ENCODE peak calls at places on chromosomes 3 and 15, in seven cellular contexts. V, Q, L, Y, R, O and I are unnamed samples.
A peak's percentile ranks its signal among the peaks of the same experiment; 100 is the strongest.

GRCh38 chr3:119326976-119327375 is 32.8 kb downstream of the ARHGAP31 start:
- DNase-seq in V (no peak), R (no peak), Q (no peak), Y (no peak), O (no peak), L (no peak), I (no peak)

GRCh38 chr3:193630005-193630404 is 37.0 kb downstream of the OPA1 start:
- DNase-seq in O (no peak), Q (no peak), Y (no peak), R (no peak), L (no peak), V (no peak), I (no peak)

GRCh38 chr15:56225520-56225919 is 18.2 kb downstream of the RFX7 start:
- DNase-seq in V (no peak), R (no peak), Y (no peak), Q (no peak), L (no peak), O (no peak), I (no peak)

GRCh38 chr3:133361435-133361834 is 38.4 kb upstream of the BFSP2 start:
- DNase-seq in Y (no peak), V (no peak), L (no peak), R (no peak), O (no peak), Q (no peak), I (no peak)

GRCh38 chr3:126758019-126758418 is 54.0 kb downstream of the CHCHD6 start:
- DNase-seq in L (no peak), R (no peak), V (no peak), Q (no peak), O (no peak), Y (no peak), I (no peak)

GRCh38 chr3:194871143-194871863 is 185.6 kb downstream of the FAM43A start:
- DNase-seq in R (peak; percentile 64), Y (no peak), V (peak; percentile 78), O (no peak), Q (peak; percentile 69), L (peak; percentile 94), I (peak; percentile 76)

GRCh38 chr15:101431301-101431700 is 58.2 kb downstream of the PCSK6 start:
- DNase-seq in L (peak; percentile 66), R (no peak), Y (no peak), O (no peak), Q (no peak), V (no peak), I (no peak)

GRCh38 chr15:49152552-49153337 is 2.7 kb downstream of the COPS2 start:
- DNase-seq in V (no peak), L (no peak), Y (no peak), Q (no peak), R (no peak), O (no peak), I (no peak)

GRCh38 chr3:123054422-123054821 is 12.4 kb upstream of the PDIA5 start:
- DNase-seq in V (no peak), Q (no peak), L (peak; percentile 69), R (no peak), Y (no peak), O (no peak), I (no peak)

GRCh38 chr3:157128771-157129671 is 30.9 kb downstream of the CCNL1 start:
- DNase-seq in Y (peak; percentile 89), V (no peak), L (peak; percentile 68), O (no peak), R (no peak), Q (peak; percentile 49), I (no peak)

GRCh38 chr3:38313685-38314084 is 31.6 kb downstream of the SLC22A14 start:
- DNase-seq in R (peak; percentile 22), V (no peak), L (no peak), Y (no peak), O (no peak), Q (no peak), I (no peak)

GRCh38 chr3:36679384-36680200 is 84.8 kb downstream of the DCLK3 start:
- DNase-seq in V (no peak), Y (no peak), O (no peak), Q (no peak), R (no peak), L (no peak), I (peak; percentile 72)

GRCh38 chr3:37024820-37025405 is 31.6 kb downstream of the MLH1 start:
- DNase-seq in Q (peak; percentile 4), L (no peak), Y (no peak), O (no peak), R (no peak), V (no peak), I (no peak)

GRCh38 chr15:55348281-55348778 is 29.3 kb downstream of the PIGB start:
- DNase-seq in L (no peak), O (no peak), V (no peak), Q (no peak), Y (no peak), R (peak; percentile 48), I (no peak)

GRCh38 chr15:78059110-78059839 is 18.2 kb downstream of the TBC1D2B start:
- DNase-seq in L (peak; percentile 34), Y (no peak), O (no peak), Q (no peak), V (no peak), R (no peak), I (no peak)

GRCh38 chr3:152589644-152590043 is 245.3 kb upstream of the P2RY1 start:
- DNase-seq in O (no peak), Q (no peak), L (no peak), Y (no peak), R (no peak), V (no peak), I (no peak)

GRCh38 chr15:66590435-66590834 is 24.6 kb upstream of the LCTL start:
- DNase-seq in V (no peak), R (no peak), Y (no peak), O (no peak), Q (no peak), L (peak; percentile 8), I (no peak)

GRCh38 chr15:33810806-33811205 is 157.5 kb upstream of the CHRM5 start:
- DNase-seq in Q (no peak), V (no peak), R (no peak), O (no peak), L (no peak), Y (no peak), I (no peak)

GRCh38 chr3:171178714-171179113 is 152.2 kb upstream of the SLC2A2 start:
- DNase-seq in V (no peak), R (no peak), O (no peak), L (no peak), Y (no peak), Q (no peak), I (no peak)

GRCh38 chr15:61200626-61201025 is 28.5 kb downstream of the RORA start:
- DNase-seq in O (no peak), Y (no peak), L (no peak), R (no peak), Q (no peak), V (no peak), I (no peak)

GRCh38 chr3:72586694-72587093 is 261.6 kb downstream of the SHQ1 start:
- DNase-seq in O (no peak), Q (peak; percentile 24), Y (no peak), R (no peak), L (no peak), V (no peak), I (no peak)

GRCh38 chr3:125433611-125434041 is 58.5 kb upstream of the ZNF148 start:
- DNase-seq in O (no peak), Y (no peak), V (no peak), R (no peak), L (no peak), Q (no peak), I (no peak)

DNA sequence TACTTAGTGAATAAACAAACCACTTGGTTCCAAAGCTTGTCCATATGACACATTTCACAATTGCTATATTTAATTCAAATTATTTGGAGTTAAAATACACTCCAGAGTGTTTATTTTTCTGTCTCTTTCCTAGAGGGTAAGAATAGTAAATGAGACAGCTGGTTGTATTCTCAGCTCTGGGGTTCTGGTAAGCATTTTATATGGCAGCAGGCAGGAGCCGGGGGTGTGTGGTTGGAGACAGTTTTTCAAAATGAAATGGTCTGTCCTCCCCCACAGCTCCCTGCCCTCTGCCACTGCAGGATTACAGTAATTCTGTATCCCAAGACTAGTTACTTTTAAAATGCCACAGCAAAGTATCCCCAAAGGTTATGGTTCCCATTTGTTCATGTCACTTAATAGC is 10.9 kb upstream of the SEC61A1 start:
- DNase-seq in Y (no peak), Q (no peak), L (no peak), O (no peak), V (no peak), R (no peak), I (no peak)
- H3K27me3 ChIP-seq in Y (peaks cover 8% of the 10 kb centered on the region), Q (no peaks in the 10 kb centered on the region), L (peaks cover 37% of the 10 kb centered on the region), O (no peaks in the 10 kb centered on the region), V (no peaks in the 10 kb centered on the region), R (no peaks in the 10 kb centered on the region), I (peaks cover 17% of the 10 kb centered on the region)

GRCh38 chr3:186097663-186098451 is 11.0 kb downstream of the ETV5 start:
- DNase-seq in L (peak; percentile 69), Q (peak; percentile 96), O (no peak), Y (no peak), R (peak; percentile 79), V (peak; percentile 75), I (no peak)
- H3K36me3 ChIP-seq in L (peaks cover 43% of the 10 kb centered on the region), Q (no peaks in the 10 kb centered on the region), O (no peaks in the 10 kb centered on the region), Y (no peaks in the 10 kb centered on the region), R (no peaks in the 10 kb centered on the region), V (no peaks in the 10 kb centered on the region), I (peaks cover 5% of the 10 kb centered on the region)

GRCh38 chr3:59056706-59057105 is 6.9 kb upstream of the CFAP20DC start:
- DNase-seq in L (peak; percentile 13), Y (no peak), R (no peak), O (no peak), Q (no peak), V (no peak), I (peak; percentile 34)

GRCh38 chr3:59049671-59050331 is at the start of gene CFAP20DC:
- DNase-seq in Q (peak; percentile 94), R (peak; percentile 93), L (peak; percentile 99), V (peak; percentile 94), Y (peak; percentile 94), O (peak; percentile 89), I (peak; percentile 62)

DNA sequence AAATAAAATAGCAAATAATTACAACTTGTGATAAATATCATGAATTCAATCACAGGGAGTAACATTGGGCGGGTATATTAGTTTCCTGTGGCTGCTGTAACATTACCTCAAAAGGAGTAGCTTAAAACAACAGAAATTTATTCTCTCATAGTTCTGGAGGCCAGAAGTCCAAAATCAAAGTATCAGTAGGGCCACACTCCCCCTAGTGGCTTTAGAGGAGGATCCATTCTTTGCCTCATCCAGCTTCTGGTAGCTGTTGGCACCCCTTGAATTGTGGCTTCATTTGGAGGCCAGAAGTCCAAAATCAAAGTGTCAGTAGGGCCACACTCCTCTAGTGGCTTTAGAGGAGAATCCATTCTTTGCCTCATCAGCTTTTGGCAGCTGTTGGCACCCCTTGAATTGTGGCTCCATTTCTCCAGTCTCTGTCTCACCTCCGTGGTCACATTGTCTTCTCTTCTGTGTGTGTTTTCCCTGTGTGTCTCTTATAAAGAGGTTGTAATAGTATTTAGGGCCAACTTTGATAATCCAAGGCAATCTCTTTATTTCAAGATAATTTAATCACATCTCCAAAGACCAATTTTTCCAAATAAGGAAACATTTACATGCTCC is 3.1 kb upstream of the CFAP20DC start:
- DNase-seq in Y (peak; percentile 45), V (no peak), Q (peak; percentile 50), L (peak; percentile 71), R (peak; percentile 52), O (no peak), I (no peak)
- H3K27me3 ChIP-seq in Y (no peaks in the 10 kb centered on the region), V (no peaks in the 10 kb centered on the region), Q (no peaks in the 10 kb centered on the region), L (no peaks in the 10 kb centered on the region), R (no peaks in the 10 kb centered on the region), O (no peaks in the 10 kb centered on the region), I (no peaks in the 10 kb centered on the region)

DNA sequence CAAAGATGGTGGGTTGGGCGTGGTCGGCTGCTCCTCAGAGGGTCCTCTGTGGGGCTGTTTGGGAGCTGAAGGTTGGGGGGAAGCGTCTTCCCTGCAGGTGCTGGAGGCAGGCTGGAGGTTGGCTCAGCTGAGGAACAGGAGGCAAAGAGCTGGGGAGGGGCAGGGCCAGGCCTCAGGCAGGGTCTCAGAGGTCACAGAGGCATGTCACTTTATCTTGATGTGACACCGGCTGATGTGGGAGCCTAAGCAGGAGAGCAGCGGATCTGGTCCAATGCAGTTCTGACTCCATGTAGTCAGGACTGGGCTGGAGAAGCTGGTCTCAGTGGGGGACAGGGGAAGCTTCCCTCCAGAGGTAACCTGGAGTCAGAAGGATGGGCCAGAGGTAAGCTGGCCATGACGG is 7.7 kb upstream of the GNAT1 start:
- DNase-seq in L (no peak), Q (no peak), Y (no peak), V (no peak), O (no peak), R (no peak), I (no peak)
- H3K36me3 ChIP-seq in L (peaks cover 4% of the 10 kb centered on the region), Q (no peaks in the 10 kb centered on the region), Y (no peaks in the 10 kb centered on the region), V (no peaks in the 10 kb centered on the region), O (no peaks in the 10 kb centered on the region), R (peaks cover 25% of the 10 kb centered on the region), I (no peaks in the 10 kb centered on the region)